ENCODE peak calls at places on chromosomes 12 and 14, in five cellular contexts. S is NCI-H146, E is GM13977, L is LoVo, O is left ventricle myocardium inferior. N is an unnamed sample.

GRCh38 chr14:100223332-100224171 is 15.4 kb upstream of the YY1 start:
- DNase-seq in S (no peak), E (no peak), L (no peak), O (no peak), N (no peak)

GRCh38 chr14:64506751-64507150 is 2.2 kb downstream of the ZBTB1 start:
- DNase-seq in S (no peak), E (no peak), L (no peak), O (no peak), N (no peak)

GRCh38 chr14:104240426-104241157 is 102.2 kb downstream of the KIF26A start:
- DNase-seq in S (no peak), E (no peak), L (no peak), O (no peak), N (no peak)

GRCh38 chr12:9651265-9651729 is 18.2 kb upstream of the CLEC2D start:
- DNase-seq in S (no peak), E (no peak), L (no peak), O (no peak), N (peak)

GRCh38 chr12:114827460-114827859 is 143.5 kb upstream of the TBX3 start:
- DNase-seq in S (no peak), E (no peak), L (no peak), O (no peak), N (no peak)

GRCh38 chr14:102540310-102541028 is 30.9 kb upstream of the ANKRD9 start:
- DNase-seq in S (no peak), E (no peak), L (no peak), O (no peak), N (peak)

GRCh38 chr14:101521306-101521935 is 39.9 kb upstream of the DIO3 start:
- DNase-seq in S (no peak), E (no peak), L (no peak), O (no peak), N (no peak)

GRCh38 chr12:6871052-6871957 is 1.8 kb downstream of the SPSB2 start:
- DNase-seq in S (peak), E (peak), L (peak), O (no peak), N (no peak)

GRCh38 chr14:59772252-59772651 is 98.3 kb downstream of the RTN1 start:
- DNase-seq in S (peak), E (no peak), L (no peak), O (no peak), N (peak)

GRCh38 chr14:77375164-77375950 is 1.5 kb downstream of the TMED8 start:
- DNase-seq in S (no peak), E (peak), L (no peak), O (no peak), N (no peak)

GRCh38 chr14:24903337-24903736 is 146.6 kb downstream of the STXBP6 start:
- DNase-seq in S (no peak), E (no peak), L (peak), O (no peak), N (peak)

GRCh38 chr14:21075719-21076437 is 5.8 kb downstream of the ARHGEF40 start:
- DNase-seq in S (no peak), E (peak), L (no peak), O (no peak), N (no peak)

GRCh38 chr12:6095269-6095668 is 29.2 kb downstream of the VWF start:
- DNase-seq in S (no peak), E (no peak), L (no peak), O (no peak), N (no peak)

GRCh38 chr12:50088577-50089335 is 3.6 kb downstream of the SMARCD1 start:
- DNase-seq in S (peak), E (peak), L (peak), O (no peak), N (peak)

GRCh38 chr14:39665084-39665483 is 232.9 kb upstream of the FBXO33 start:
- DNase-seq in S (no peak), E (peak), L (no peak), O (no peak), N (no peak)

GRCh38 chr12:38664661-38665269 is 240.6 kb downstream of the CPNE8 start:
- DNase-seq in S (no peak), E (no peak), L (no peak), O (no peak), N (peak)

GRCh38 chr14:52413729-52414453 is 99.8 kb downstream of the PTGER2 start:
- DNase-seq in S (no peak), E (no peak), L (no peak), O (no peak), N (peak)

GRCh38 chr12:47777741-47778558 is 4.9 kb downstream of the SLC48A1 start:
- DNase-seq in S (no peak), E (no peak), L (no peak), O (peak), N (no peak)

GRCh38 chr14:64137657-64138290 is 156.4 kb downstream of the ESR2 start:
- DNase-seq in S (no peak), E (peak), L (no peak), O (no peak), N (peak)

GRCh38 chr14:49314756-49315155 is 271.4 kb downstream of the RPS29 start:
- DNase-seq in S (no peak), E (no peak), L (no peak), O (no peak), N (peak)

GRCh38 chr12:62484234-62484633 is 17.6 kb downstream of the MON2 start:
- DNase-seq in S (no peak), E (no peak), L (no peak), O (no peak), N (no peak)

GRCh38 chr14:94157195-94157594 is 16.9 kb upstream of the PPP4R4 start:
- DNase-seq in S (no peak), E (no peak), L (no peak), O (no peak), N (no peak)

GRCh38 chr12:44571031-44571550 is 305.0 kb downstream of the NELL2 start:
- DNase-seq in S (no peak), E (no peak), L (no peak), O (no peak), N (no peak)

GRCh38 chr12:127060310-127060847 is 1206.6 kb upstream of the TMEM132C start:
- DNase-seq in S (peak), E (no peak), L (peak), O (no peak), N (no peak)

GRCh38 chr14:101254805-101255764 is 306.2 kb upstream of the DIO3 start:
- DNase-seq in S (no peak), E (peak), L (no peak), O (no peak), N (peak)

GRCh38 chr12:114945351-114945750 is 261.4 kb upstream of the TBX3 start:
- DNase-seq in S (no peak), E (no peak), L (no peak), O (no peak), N (no peak)

GRCh38 chr12:42483534-42483857 is 106.0 kb downstream of the PRICKLE1 start:
- DNase-seq in S (no peak), E (peak), L (no peak), O (peak), N (no peak)

GRCh38 chr12:78406776-78407335 is 457.7 kb upstream of the SYT1 start:
- DNase-seq in S (peak), E (peak), L (no peak), O (no peak), N (peak)

GRCh38 chr14:66359500-66359899 is 126.7 kb upstream of the CCDC196 start:
- DNase-seq in S (peak), E (peak), L (peak), O (no peak), N (peak)